ENCODE peak calls at places on chromosome 1, in four cellular contexts. Y, Z, M and H are unnamed samples.

GRCh38 chr1:210262897-210263272 is 30.3 kb downstream of the SERTAD4 start:
- DNase-seq in Y (no peak), Z (no peak), M (no peak), H (no peak)

GRCh38 chr1:33818071-33818470 is 45.8 kb upstream of the HMGB4 start:
- DNase-seq in Y (no peak), Z (no peak), M (no peak), H (no peak)

GRCh38 chr1:88998716-88999115 is 6.3 kb upstream of the KYAT3 start:
- DNase-seq in Y (no peak), Z (no peak), M (peak; percentile 70), H (no peak)

GRCh38 chr1:103788377-103788776 is 38.7 kb downstream of the AMY1C start:
- DNase-seq in Y (no peak), Z (no peak), M (peak; percentile 15), H (no peak)

GRCh38 chr1:84720275-84720780 is 30.1 kb upstream of the SSX2IP start:
- DNase-seq in Y (no peak), Z (no peak), M (peak; percentile 58), H (no peak)

GRCh38 chr1:33036051-33036525 is 595 bp downstream of the AK2 start:
- DNase-seq in Y (peak; percentile 51), Z (no peak), M (no peak), H (no peak)

GRCh38 chr1:44733365-44733764 is 2.4 kb upstream of the RNU5D-1 start:
- DNase-seq in Y (peak; percentile 72), Z (no peak), M (no peak), H (no peak)

GRCh38 chr1:197911857-197912696 is 5.1 kb upstream of the LHX9 start:
- DNase-seq in Y (no peak), Z (no peak), M (no peak), H (no peak)